ENCODE peak calls at places on chromosomes 4 and X, in seven cellular contexts. S is stimulated activated CD4-positive, alpha-beta T cell treated with anti-CD3 and anti-CD28 coated beads, Interleukin-15, amount 100 ng/mL, for 1 hour; D is HS-5; G is H7; C is left colon; V is sciatic nerve; U is stimulated activated CD8-positive, alpha-beta memory T cell treated with anti-CD3 and anti-CD28 coated beads, Interleukin-4, amount 100 ng/mL, for 48 hours. R is an unnamed sample.

GRCh38 chr4:183659919-183660318 is 826 bp downstream of the TRAPPC11 start:
- DNase-seq in S (no peak), D (no peak), G (peak), C (no peak), V (no peak), U (no peak), R (no peak)

GRCh38 chr4:158484173-158484885 is 37.4 kb upstream of the RXFP1 start:
- DNase-seq in S (no peak), D (no peak), G (no peak), C (no peak), V (no peak), U (no peak), R (no peak)

GRCh38 chr4:82706349-82707000 is 92.1 kb downstream of the SCD5 start:
- DNase-seq in S (no peak), D (no peak), G (no peak), C (no peak), V (no peak), U (no peak), R (no peak)

GRCh38 chr4:25914670-25915358 is 794 bp downstream of the SMIM20 start:
- DNase-seq in S (no peak), D (no peak), G (peak), C (no peak), V (no peak), U (no peak), R (no peak)

GRCh38 chrX:37846558-37846933 is 825 bp downstream of the DYNLT3 start:
- DNase-seq in S (no peak), D (no peak), G (no peak), C (no peak), V (no peak), U (no peak), R (no peak)

GRCh38 chr4:122930877-122931276 is 8.5 kb upstream of the NUDT6 start:
- DNase-seq in S (no peak), D (no peak), G (no peak), C (no peak), V (no peak), U (no peak), R (peak)

GRCh38 chr4:88008133-88008621 is 742 bp downstream of the PKD2 start:
- DNase-seq in S (peak), D (no peak), G (peak), C (peak), V (peak), U (peak), R (peak)

GRCh38 chrX:6574762-6575161 is 39.8 kb upstream of the VCX3A start:
- DNase-seq in S (no peak), D (no peak), G (peak), C (no peak), V (no peak), U (no peak), R (no peak)

GRCh38 chrX:15855562-15856256 is 1.1 kb upstream of the AP1S2 start:
- DNase-seq in S (peak), D (no peak), G (no peak), C (no peak), V (no peak), U (no peak), R (peak)

GRCh38 chrX:122625821-122626220 is 558.3 kb upstream of the GRIA3 start:
- DNase-seq in S (no peak), D (peak), G (no peak), C (no peak), V (no peak), U (no peak), R (no peak)

GRCh38 chr4:72613959-72614358 is 44.9 kb upstream of the ADAMTS3 start:
- DNase-seq in S (no peak), D (no peak), G (no peak), C (no peak), V (no peak), U (no peak), R (no peak)

GRCh38 chrX:98405376-98405775 is 1521.7 kb downstream of the RPA4 start:
- DNase-seq in S (no peak), D (no peak), G (no peak), C (no peak), V (no peak), U (no peak), R (no peak)

GRCh38 chr4:99845179-99845578 is 28.6 kb downstream of the DAPP1 start:
- DNase-seq in S (no peak), D (no peak), G (no peak), C (no peak), V (no peak), U (no peak), R (no peak)

R was measured in NCI-H1694 treated with DMSO at 0.1 percent for 48 hours.